ENCODE peak calls at places on chromosome 16, in nine cellular contexts. D, P, B, C, J, X, N, W and Z are unnamed samples.

GRCh38 chr16:78425957-78426590 is 326.6 kb downstream of the WWOX start:
- DNase-seq in N (no peak), B (no peak), C (no peak), W (no peak), D (no peak), J (no peak), P (no peak), X (no peak), Z (no peak)

GRCh38 chr16:10519929-10520868 is 60.2 kb downstream of the EMP2 start:
- DNase-seq in N (no peak), C (no peak), P (no peak), X (no peak), J (no peak), D (no peak), W (no peak), B (no peak), Z (peak)

GRCh38 chr16:20611350-20611902 is 35.3 kb upstream of the ACSM2B start:
- DNase-seq in D (no peak), W (no peak), N (peak), P (no peak), J (no peak), C (no peak), B (no peak), X (no peak), Z (no peak)

GRCh38 chr16:23836404-23837291 is 865 bp downstream of the PRKCB start:
- DNase-seq in D (no peak), J (peak), N (peak), P (peak), W (peak), C (no peak), B (no peak), X (no peak), Z (no peak)

GRCh38 chr16:3179651-3180050 is 8.4 kb upstream of the OR1F1 start:
- DNase-seq in W (no peak), C (no peak), B (no peak), P (no peak), J (no peak), X (no peak), N (no peak), D (no peak), Z (no peak)

GRCh38 chr16:87056083-87056482 is 261.1 kb downstream of the C16orf95 start:
- DNase-seq in C (no peak), N (no peak), J (no peak), B (no peak), D (no peak), W (no peak), P (no peak), X (no peak), Z (no peak)

GRCh38 chr16:392450-393027 is 4.5 kb upstream of the NME4 start:
- DNase-seq in N (no peak), C (no peak), X (no peak), J (no peak), W (peak), P (peak), D (no peak), B (no peak), Z (no peak)

GRCh38 chr16:67169642-67170167 is 633 bp upstream of the NOL3 start:
- DNase-seq in P (peak), J (no peak), D (no peak), C (no peak), B (no peak), W (peak), X (no peak), N (peak), Z (peak)

GRCh38 chr16:72783716-72784320 is 264.1 kb downstream of the ZFHX3 start:
- DNase-seq in B (no peak), J (no peak), X (no peak), D (no peak), N (no peak), C (no peak), W (peak), P (no peak), Z (peak)

GRCh38 chr16:81921873-81922584 is 89.2 kb downstream of the SDR42E1 start:
- DNase-seq in D (no peak), X (no peak), P (no peak), W (no peak), N (no peak), C (no peak), B (no peak), J (no peak), Z (no peak)